ENCODE peak calls at places on chromosomes 3 and 15, in five cellular contexts. F is transverse colon, L is T-helper 2 cell, W is occipital lobe, D is activated B cell treated with CpG ODN at 0.5 μM for 24 hours. B is an unnamed sample.

GRCh38 chr3:186251948-186252619 is 110.0 kb downstream of the DGKG start:
- DNase-seq in F (no peak), L (no peak), W (no peak), D (no peak), B (no peak)

GRCh38 chr15:62818691-62819090 is 223.9 kb upstream of the TPM1 start:
- DNase-seq in F (no peak), L (no peak), W (no peak), D (no peak), B (no peak)

GRCh38 chr15:48471073-48471472 is 139.8 kb downstream of the DUT start:
- DNase-seq in F (no peak), L (no peak), W (no peak), D (no peak), B (no peak)

GRCh38 chr15:42992626-42993025 is 72.0 kb upstream of the TTBK2 start:
- DNase-seq in F (no peak), L (no peak), W (no peak), D (no peak), B (no peak)

GRCh38 chr3:141124715-141125114 is 73.6 kb downstream of the SPSB4 start:
- DNase-seq in F (no peak), L (no peak), W (no peak), D (no peak), B (no peak)

GRCh38 chr3:53083496-53083895 is 37.6 kb upstream of the SFMBT1 start:
- DNase-seq in F (no peak), L (no peak), W (no peak), D (no peak), B (no peak)

GRCh38 chr3:18135083-18135814 is 289.9 kb downstream of the SATB1 start:
- DNase-seq in F (no peak), L (no peak), W (no peak), D (no peak), B (no peak)

GRCh38 chr3:156509209-156510174 is 45.4 kb downstream of the SSR3 start:
- DNase-seq in F (no peak), L (peak), W (no peak), D (no peak), B (no peak)

GRCh38 chr3:136885357-136886213 is 23.6 kb downstream of the NCK1 start:
- DNase-seq in F (no peak), L (peak), W (no peak), D (no peak), B (no peak)

GRCh38 chr3:8518138-8518537 is 16.5 kb downstream of the LMCD1 start:
- DNase-seq in F (no peak), L (no peak), W (no peak), D (no peak), B (no peak)

B was measured in effector CD4-positive, alpha-beta T cell.